ENCODE peak calls at places on chromosomes 11 and 22, in eight cellular contexts. V is dorsolateral prefrontal cortex, O is astrocyte of the spinal cord, F is lung, N is stomach, L is colonic mucosa, D is transverse colon, J is fibroblast of mammary gland. B is an unnamed sample.

GRCh38 chr11:11390068-11390775 is 37.2 kb upstream of the CSNK2A3 start:
- DNase-seq in N (no peak), J (no peak), O (no peak), L (no peak), F (no peak), V (no peak), D (no peak), B (no peak)

GRCh38 chr11:1487091-1487850 is 692 bp upstream of the MOB2 start:
- DNase-seq in L (no peak), N (no peak), D (no peak), J (no peak), V (no peak), O (no peak), F (no peak), B (no peak)

GRCh38 chr11:31500560-31500959 is 8.9 kb downstream of the IMMP1L start:
- DNase-seq in D (no peak), N (no peak), L (no peak), J (peak), V (no peak), O (no peak), F (no peak), B (no peak)

GRCh38 chr11:72232260-72233055 is 7.9 kb downstream of the INPPL1 start:
- DNase-seq in V (no peak), N (no peak), O (no peak), F (peak), D (no peak), J (no peak), L (no peak), B (no peak)

GRCh38 chr11:95821640-95822039 is 31.3 kb downstream of the CEP57 start:
- DNase-seq in V (no peak), D (no peak), N (no peak), F (no peak), J (peak), O (peak), L (no peak), B (no peak)

GRCh38 chr11:116731097-116731761 is 41.6 kb downstream of the BUD13 start:
- DNase-seq in O (peak), L (no peak), N (no peak), D (no peak), V (no peak), J (no peak), F (no peak), B (no peak)

GRCh38 chr11:11513438-11513837 is 108.4 kb downstream of the GALNT18 start:
- DNase-seq in D (no peak), V (no peak), J (peak), O (no peak), L (peak), F (no peak), N (no peak), B (no peak)

GRCh38 chr22:31085493-31085824 is 4.3 kb downstream of the SMTN start:
- DNase-seq in V (peak), D (peak), F (no peak), J (no peak), L (peak), N (no peak), O (no peak), B (no peak)

GRCh38 chr22:19466126-19466716 is 12.8 kb downstream of the UFD1 start:
- DNase-seq in N (no peak), J (no peak), D (no peak), L (no peak), O (no peak), V (no peak), F (no peak), B (no peak)

GRCh38 chr22:20498913-20499312 is 3.3 kb upstream of the KLHL22 start:
- DNase-seq in J (no peak), V (no peak), L (no peak), F (no peak), O (no peak), N (no peak), D (no peak), B (no peak)

GRCh38 chr11:102254047-102254446 is 63.2 kb upstream of the BIRC3 start:
- DNase-seq in V (no peak), F (no peak), N (no peak), O (no peak), D (no peak), J (peak), L (no peak), B (no peak)
- TF ChIP-seq CTCF in V (no peak), F (no peak), N (no peak), O (no peak), D (no peak), J (peak), L (no peak), B (peak)

GRCh38 chr11:8688414-8689362 is 6.1 kb downstream of the RPL27A start:
- DNase-seq in J (peak), L (peak), V (peak), F (peak), N (peak), O (peak), D (peak), B (peak)
- TF ChIP-seq CTCF in J (no peak), L (no peak), V (peak), F (no peak), N (no peak), O (no peak), D (no peak), B (no peak)

DNA sequence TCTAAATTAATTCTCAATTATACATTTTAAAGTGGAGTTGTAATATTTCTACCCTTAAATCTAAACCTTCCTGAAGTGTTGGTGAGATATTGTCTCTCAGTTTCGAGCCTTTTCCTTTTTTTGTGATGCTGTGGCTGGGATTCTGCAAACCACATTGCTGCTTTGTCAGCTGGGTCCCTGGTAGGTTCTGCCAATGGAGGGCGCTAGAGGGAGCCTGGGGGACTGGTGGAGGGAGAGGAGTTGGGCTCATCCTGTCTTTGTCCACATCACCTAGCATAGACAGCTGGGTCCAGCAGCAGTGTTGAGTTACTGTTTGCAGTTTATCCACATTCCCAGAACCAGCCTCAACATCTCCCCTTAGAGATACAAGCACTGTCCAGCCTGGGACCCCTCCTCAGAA is 41.0 kb downstream of the TRAF6 start:
- DNase-seq in D (no peak), F (no peak), V (no peak), O (peak), N (no peak), L (no peak), J (peak), B (peak)
- TF ChIP-seq CTCF in D (no peak), F (no peak), V (no peak), O (peak), N (no peak), L (no peak), J (peak), B (no peak)

DNA sequence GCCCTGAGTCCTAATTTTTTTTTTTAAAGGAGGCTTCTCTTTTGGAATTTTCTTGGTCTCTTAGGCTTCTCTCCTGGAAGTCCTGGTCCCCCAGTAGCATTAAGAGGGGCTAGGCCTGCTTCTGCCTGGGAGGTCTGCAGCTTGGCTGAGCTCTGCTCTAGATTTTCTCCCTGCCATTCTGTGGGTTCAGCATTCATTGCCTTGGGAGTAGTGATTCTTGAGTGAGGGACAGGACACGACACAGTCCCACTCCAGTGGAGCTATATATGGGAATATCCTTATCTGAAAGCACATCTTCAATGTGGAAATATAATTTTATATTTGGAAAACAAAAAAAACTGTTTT is 3.7 kb downstream of the IGSF22 start:
- DNase-seq in J (no peak), F (no peak), V (no peak), N (no peak), O (no peak), L (no peak), D (no peak), B (no peak)
- TF ChIP-seq CTCF in J (no peak), F (no peak), V (no peak), N (peak), O (no peak), L (peak), D (no peak), B (peak)

DNA sequence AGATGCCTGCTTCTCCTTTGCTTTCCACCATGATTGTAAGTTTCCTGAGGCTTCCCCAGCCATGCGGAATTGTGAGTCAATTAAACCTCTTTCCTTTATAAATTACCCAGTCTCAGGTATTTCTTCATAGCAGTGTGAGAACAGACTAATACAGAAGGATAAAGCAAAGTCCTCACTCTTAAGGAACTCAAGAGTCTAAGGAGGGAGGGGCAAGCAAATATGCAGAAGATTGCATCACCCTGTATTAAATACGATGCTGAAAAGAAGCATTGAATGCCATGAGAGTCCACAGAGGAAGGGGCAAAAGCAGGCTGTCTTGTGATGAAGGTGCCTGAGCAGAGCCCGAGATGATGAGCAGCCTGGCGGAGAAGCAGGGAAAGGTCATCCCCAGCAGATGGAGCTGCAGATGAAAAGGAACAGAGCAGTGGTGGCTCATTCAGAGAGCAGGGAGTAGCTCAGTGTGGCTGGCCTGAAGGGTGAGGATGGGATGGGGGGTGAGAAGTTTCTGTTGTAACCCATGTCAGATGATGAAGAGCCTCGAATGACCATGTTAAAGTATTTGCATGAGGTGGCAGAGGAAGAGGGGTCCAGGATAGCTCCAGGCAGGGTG is 6.3 kb upstream of the IZUMO1R start:
- DNase-seq in N (no peak), D (no peak), F (no peak), L (no peak), J (no peak), V (no peak), O (no peak), B (no peak)
- TF ChIP-seq CTCF in N (no peak), D (no peak), F (no peak), L (no peak), J (no peak), V (no peak), O (no peak), B (no peak)

B was measured in activated CD8-positive, alpha-beta T cell treated with anti-CD3 and anti-CD28 coated beads for 36 hours.